ENCODE peak calls at places on chromosomes 1 and 21, in six cellular contexts. F, E, V, P, Y and T are unnamed samples.

GRCh38 chr1:192700834-192701271 is 64.9 kb downstream of the RGS13 start:
- DNase-seq in F (no peak), E (peak), V (peak), P (no peak), Y (no peak), T (peak)

GRCh38 chr21:46189959-46190490 is 5.8 kb upstream of the SPATC1L start:
- DNase-seq in F (no peak), E (no peak), V (no peak), P (no peak), Y (no peak), T (no peak)

GRCh38 chr1:36602189-36602588 is 119.5 kb upstream of the CSF3R start:
- DNase-seq in F (no peak), E (no peak), V (no peak), P (no peak), Y (no peak), T (no peak)

GRCh38 chr1:88655685-88656299 is 28.3 kb upstream of the PKN2 start:
- DNase-seq in F (no peak), E (peak), V (peak), P (no peak), Y (no peak), T (peak)

GRCh38 chr1:88888755-88889154 is 2.6 kb downstream of the GTF2B start:
- DNase-seq in F (no peak), E (no peak), V (no peak), P (no peak), Y (no peak), T (no peak)

GRCh38 chr1:57632401-57632800 is 208.5 kb upstream of the DAB1 start:
- DNase-seq in F (no peak), E (peak), V (peak), P (no peak), Y (no peak), T (no peak)

GRCh38 chr1:54980528-54981241 is at the start of gene TMEM61:
- DNase-seq in F (peak), E (no peak), V (no peak), P (no peak), Y (no peak), T (no peak)

GRCh38 chr1:6967431-6968079 is 182.3 kb downstream of the CAMTA1 start:
- DNase-seq in F (no peak), E (no peak), V (peak), P (no peak), Y (no peak), T (no peak)